ENCODE peak calls at places on chromosomes 3 and 15, in ten cellular contexts. P, I, L, M, G, K, J, A, R and V are unnamed samples.

GRCh38 chr3:172666873-172667694 is 43.8 kb downstream of the NCEH1 start:
- DNase-seq in P (peak), G (peak), M (peak), A (no peak), R (peak), L (peak), K (peak), J (no peak), I (no peak), V (peak)

GRCh38 chr15:85579957-85580694 is 199.7 kb downstream of the AKAP13 start:
- DNase-seq in I (no peak), K (no peak), A (no peak), M (no peak), J (no peak), P (peak), G (no peak), R (no peak), L (no peak), V (no peak)

GRCh38 chr3:144053121-144053520 is 81.5 kb downstream of the DIPK2A start:
- DNase-seq in M (no peak), A (peak), R (peak), K (no peak), P (no peak), L (peak), J (no peak), G (no peak), I (no peak), V (no peak)

GRCh38 chr3:96070682-96071081 is 743.7 kb upstream of the EPHA6 start:
- DNase-seq in K (no peak), M (no peak), G (no peak), A (no peak), J (no peak), R (no peak), I (no peak), L (no peak), P (no peak), V (no peak)

GRCh38 chr3:177610677-177611654 is 413.7 kb upstream of the TBL1XR1 start:
- DNase-seq in L (no peak), P (no peak), R (no peak), J (no peak), I (no peak), K (no peak), M (peak), A (no peak), G (no peak), V (no peak)

GRCh38 chr3:55282994-55283393 is 204.1 kb downstream of the WNT5A start:
- DNase-seq in R (no peak), M (no peak), I (no peak), K (no peak), J (no peak), G (no peak), A (no peak), P (no peak), L (no peak), V (no peak)

GRCh38 chr3:30682434-30683155 is 76.2 kb downstream of the TGFBR2 start:
- DNase-seq in A (no peak), P (no peak), M (no peak), R (no peak), K (no peak), J (no peak), G (no peak), I (no peak), L (no peak), V (no peak)

GRCh38 chr3:190318666-190319065 is 3.6 kb downstream of the CLDN1 start:
- DNase-seq in G (no peak), K (no peak), J (no peak), P (no peak), A (no peak), R (no peak), M (no peak), I (no peak), L (no peak), V (no peak)

GRCh38 chr3:184748219-184749135 is 36.6 kb upstream of the MAGEF1 start:
- DNase-seq in M (no peak), P (peak), K (peak), G (peak), R (no peak), J (no peak), L (peak), A (no peak), I (peak), V (no peak)

GRCh38 chr3:159158213-159158612 is 356.4 kb downstream of the MFSD1 start:
- DNase-seq in G (no peak), M (no peak), I (no peak), R (no peak), K (no peak), A (no peak), J (no peak), L (peak), P (no peak), V (no peak)

GRCh38 chr15:91783001-91783400 is 70.5 kb upstream of the SLCO3A1 start:
- DNase-seq in J (no peak), M (no peak), I (no peak), K (no peak), P (no peak), G (no peak), L (no peak), R (no peak), A (no peak), V (no peak)

GRCh38 chr15:75702431-75702830 is 10.2 kb downstream of the CSPG4 start:
- DNase-seq in A (no peak), M (no peak), J (no peak), L (no peak), P (no peak), I (no peak), K (no peak), R (no peak), G (no peak), V (no peak)

GRCh38 chr3:2090512-2090911 is 8.2 kb upstream of the CNTN4 start:
- DNase-seq in J (no peak), P (no peak), I (no peak), M (no peak), A (no peak), K (no peak), G (no peak), L (no peak), R (no peak), V (no peak)

GRCh38 chr15:75924576-75924975 is 20.9 kb downstream of the FBXO22 start:
- DNase-seq in J (no peak), K (no peak), R (no peak), A (no peak), G (no peak), L (no peak), I (no peak), P (no peak), M (no peak), V (no peak)

GRCh38 chr15:41546846-41547786 is 3.1 kb upstream of the RPAP1 start:
- DNase-seq in I (no peak), R (peak), L (peak), K (no peak), A (peak), G (no peak), M (peak), J (peak), P (no peak), V (no peak)

GRCh38 chr3:58434511-58434910 is 879 bp upstream of the PDHB start:
- DNase-seq in P (no peak), J (no peak), R (no peak), I (no peak), K (no peak), M (no peak), L (no peak), A (no peak), G (no peak), V (no peak)

GRCh38 chr3:96966181-96966929 is 152.0 kb downstream of the EPHA6 start:
- DNase-seq in A (no peak), R (no peak), G (no peak), L (no peak), M (no peak), P (no peak), I (no peak), K (no peak), J (no peak), V (no peak)

GRCh38 chr3:31536417-31536991 is 3.8 kb downstream of the STT3B start:
- DNase-seq in L (no peak), A (no peak), K (no peak), J (no peak), P (no peak), I (no peak), R (no peak), M (no peak), G (no peak), V (no peak)

GRCh38 chr3:15295506-15295905 is 36.9 kb downstream of the SH3BP5 start:
- DNase-seq in L (no peak), A (no peak), K (no peak), G (no peak), P (no peak), J (no peak), I (no peak), R (no peak), M (no peak), V (no peak)

GRCh38 chr3:37864904-37865303 is 3.2 kb downstream of the CTDSPL start:
- DNase-seq in P (no peak), L (no peak), G (no peak), A (no peak), J (no peak), I (peak), M (no peak), R (no peak), K (no peak), V (no peak)

GRCh38 chr3:187963677-187964385 is 190.1 kb upstream of the LPP start:
- DNase-seq in A (no peak), G (no peak), P (no peak), R (no peak), J (no peak), M (no peak), L (no peak), K (no peak), I (no peak), V (no peak)

GRCh38 chr3:8497582-8497981 is 4.0 kb upstream of the LMCD1 start:
- DNase-seq in J (no peak), A (no peak), G (no peak), P (no peak), K (no peak), M (no peak), L (no peak), I (no peak), R (no peak), V (no peak)

GRCh38 chr15:52349062-52349700 is 53.6 kb upstream of the MYO5C start:
- DNase-seq in K (no peak), J (no peak), I (no peak), R (peak), L (peak), P (no peak), G (no peak), M (no peak), A (no peak), V (no peak)

GRCh38 chr15:55816017-55816416 is 73.1 kb upstream of the PRTG start:
- DNase-seq in I (no peak), G (no peak), A (peak), P (no peak), M (no peak), L (peak), K (no peak), R (no peak), J (no peak), V (no peak)

GRCh38 chr3:192831111-192831644 is 86.5 kb downstream of the MB21D2 start:
- DNase-seq in M (no peak), K (no peak), L (peak), R (peak), G (peak), I (no peak), P (no peak), A (no peak), J (no peak), V (no peak)

GRCh38 chr3:23776352-23776891 is 29.3 kb upstream of the UBE2E1 start:
- DNase-seq in I (no peak), G (no peak), J (no peak), R (peak), K (no peak), A (peak), M (no peak), P (no peak), L (peak), V (no peak)

GRCh38 chr15:60592386-60593339 is 113.7 kb upstream of the ICE2 start:
- DNase-seq in A (no peak), P (peak), M (peak), G (peak), L (peak), J (peak), R (peak), K (peak), I (peak), V (peak)

GRCh38 chr3:179286331-179286730 is 35.4 kb upstream of the KCNMB3 start:
- DNase-seq in I (no peak), J (no peak), R (no peak), A (no peak), L (no peak), M (no peak), P (no peak), K (no peak), G (no peak), V (no peak)

GRCh38 chr15:96331942-96332853 is 1.7 kb downstream of the NR2F2 start:
- DNase-seq in R (peak), M (peak), L (peak), J (peak), I (no peak), K (no peak), P (no peak), A (no peak), G (no peak), V (no peak)

GRCh38 chr15:77527831-77528231 is 104.9 kb downstream of the LINGO1 start:
- DNase-seq in G (no peak), M (no peak), L (no peak), K (peak), A (no peak), J (no peak), R (no peak), I (peak), P (no peak), V (no peak)

GRCh38 chr3:137987723-137988122 is 22.2 kb upstream of the CLDN18 start:
- DNase-seq in M (no peak), L (no peak), R (no peak), J (no peak), P (no peak), A (no peak), G (no peak), K (no peak), I (no peak), V (no peak)

GRCh38 chr3:190941694-190942280 is 79.3 kb upstream of the GMNC start:
- DNase-seq in L (no peak), J (no peak), M (no peak), G (no peak), I (no peak), R (no peak), A (no peak), K (no peak), P (no peak), V (no peak)

GRCh38 chr15:79455361-79455760 is 23.2 kb downstream of the MINAR1 start:
- DNase-seq in J (no peak), M (no peak), R (no peak), P (no peak), I (no peak), L (no peak), G (no peak), A (no peak), K (no peak), V (no peak)

GRCh38 chr15:81326466-81327212 is 2.7 kb upstream of the STARD5 start:
- DNase-seq in P (no peak), L (no peak), I (no peak), G (no peak), R (no peak), M (no peak), J (no peak), K (no peak), A (no peak), V (no peak)

GRCh38 chr3:64456674-64457073 is 231.1 kb downstream of the ADAMTS9 start:
- DNase-seq in J (no peak), I (no peak), A (no peak), K (no peak), R (no peak), M (no peak), P (no peak), G (no peak), L (no peak), V (no peak)

GRCh38 chr3:5126586-5126985 is 4.5 kb downstream of the ARL8B start:
- DNase-seq in R (no peak), P (no peak), L (no peak), I (no peak), M (no peak), K (no peak), J (no peak), G (no peak), A (no peak), V (no peak)

GRCh38 chr3:72446406-72447058 is 401.7 kb downstream of the SHQ1 start:
- DNase-seq in M (no peak), J (peak), A (no peak), I (peak), L (peak), K (peak), P (no peak), G (no peak), R (no peak), V (peak)